ENCODE peak calls at places on chromosomes 2 and 18, in six cellular contexts. E is H1, C is IMR-90, S is H9, I is mesenchymal stem cell, Y is trophoblast cell. N is an unnamed sample.

GRCh38 chr2:120005834-120006521 is 6.9 kb upstream of the EPB41L5 start:
- DNase-seq in S (no peak), E (no peak), C (no peak), Y (no peak), I (no peak), N (no peak)

GRCh38 chr2:167331636-167332232 is 443.5 kb downstream of the XIRP2 start:
- DNase-seq in Y (no peak), C (no peak), I (no peak), E (peak; percentile 77), S (peak; percentile 85), N (peak; percentile 70)

GRCh38 chr2:215931256-215931903 is 82.0 kb downstream of the MREG start:
- DNase-seq in Y (peak; percentile 94), E (no peak), S (no peak), I (peak; percentile 84), C (peak; percentile 83), N (peak; percentile 84)

GRCh38 chr2:135164431-135164830 is 112.3 kb downstream of the RAB3GAP1 start:
- DNase-seq in S (no peak), I (peak; percentile 38), Y (peak; percentile 91), E (no peak), C (peak; percentile 89), N (no peak)

GRCh38 chr2:140063356-140063755 is 1283.2 kb upstream of the NXPH2 start:
- DNase-seq in C (no peak), E (no peak), I (no peak), S (no peak), Y (no peak), N (no peak)

GRCh38 chr2:10267551-10268465 is 34.9 kb upstream of the HPCAL1 start:
- DNase-seq in C (no peak), S (peak; percentile 61), I (no peak), E (no peak), Y (peak; percentile 10), N (no peak)

GRCh38 chr18:70279470-70279869 is 9.4 kb upstream of the SOCS6 start:
- DNase-seq in S (no peak), Y (peak; percentile 31), I (no peak), E (no peak), C (peak; percentile 22), N (no peak)

GRCh38 chr2:85713836-85714235 is 19.7 kb downstream of the GNLY start:
- DNase-seq in S (peak; percentile 17), I (no peak), E (no peak), C (no peak), Y (no peak), N (no peak)

GRCh38 chr2:86764661-86765307 is 25.9 kb downstream of the CD8A start:
- DNase-seq in S (no peak), Y (peak; percentile 78), E (no peak), I (peak; percentile 63), C (peak; percentile 49), N (peak; percentile 26)

GRCh38 chr2:217399288-217399687 is 539.4 kb upstream of the TNP1 start:
- DNase-seq in Y (no peak), C (peak; percentile 88), E (no peak), S (no peak), I (no peak), N (no peak)

GRCh38 chr2:226891780-226892590 is 56.1 kb downstream of the RHBDD1 start:
- DNase-seq in C (peak; percentile 92), S (no peak), Y (peak; percentile 81), I (peak; percentile 57), E (no peak), N (no peak)

GRCh38 chr2:158305501-158305900 is 151.1 kb downstream of the CCDC148 start:
- DNase-seq in I (no peak), S (no peak), E (no peak), Y (peak; percentile 31), C (no peak), N (no peak)

GRCh38 chr2:14752294-14752693 is 119.8 kb downstream of the LRATD1 start:
- DNase-seq in Y (no peak), S (no peak), C (no peak), I (no peak), E (no peak), N (no peak)

GRCh38 chr2:139260052-139260430 is 479.9 kb upstream of the NXPH2 start:
- DNase-seq in Y (no peak), I (no peak), C (no peak), E (no peak), S (no peak), N (no peak)

GRCh38 chr2:112010751-112011150 is 44.3 kb upstream of the TMEM87B start:
- DNase-seq in I (no peak), E (no peak), S (no peak), Y (no peak), C (no peak), N (no peak)

GRCh38 chr18:2324459-2324858 is 246.8 kb downstream of the METTL4 start:
- DNase-seq in C (no peak), I (no peak), Y (no peak), E (no peak), S (no peak), N (no peak)

GRCh38 chr2:52128081-52128480 is 1096.1 kb upstream of the NRXN1 start:
- DNase-seq in S (no peak), E (no peak), I (peak; percentile 37), C (peak; percentile 18), Y (no peak), N (no peak)

GRCh38 chr2:33336036-33336625 is 140.3 kb upstream of the RASGRP3 start:
- DNase-seq in I (no peak), S (no peak), Y (no peak), C (no peak), E (no peak), N (no peak)

GRCh38 chr2:10497797-10498251 is 49.7 kb upstream of the ODC1 start:
- DNase-seq in E (no peak), S (no peak), C (peak; percentile 83), I (peak; percentile 83), Y (peak; percentile 92), N (no peak)

GRCh38 chr18:38940863-38941531 is 1375.4 kb upstream of the CELF4 start:
- DNase-seq in S (no peak), I (peak; percentile 89), Y (peak; percentile 95), C (peak; percentile 53), E (no peak), N (no peak)

GRCh38 chr2:206863196-206863595 is 76.1 kb upstream of the CPO start:
- DNase-seq in E (no peak), Y (no peak), C (no peak), I (no peak), S (no peak), N (no peak)

DNA sequence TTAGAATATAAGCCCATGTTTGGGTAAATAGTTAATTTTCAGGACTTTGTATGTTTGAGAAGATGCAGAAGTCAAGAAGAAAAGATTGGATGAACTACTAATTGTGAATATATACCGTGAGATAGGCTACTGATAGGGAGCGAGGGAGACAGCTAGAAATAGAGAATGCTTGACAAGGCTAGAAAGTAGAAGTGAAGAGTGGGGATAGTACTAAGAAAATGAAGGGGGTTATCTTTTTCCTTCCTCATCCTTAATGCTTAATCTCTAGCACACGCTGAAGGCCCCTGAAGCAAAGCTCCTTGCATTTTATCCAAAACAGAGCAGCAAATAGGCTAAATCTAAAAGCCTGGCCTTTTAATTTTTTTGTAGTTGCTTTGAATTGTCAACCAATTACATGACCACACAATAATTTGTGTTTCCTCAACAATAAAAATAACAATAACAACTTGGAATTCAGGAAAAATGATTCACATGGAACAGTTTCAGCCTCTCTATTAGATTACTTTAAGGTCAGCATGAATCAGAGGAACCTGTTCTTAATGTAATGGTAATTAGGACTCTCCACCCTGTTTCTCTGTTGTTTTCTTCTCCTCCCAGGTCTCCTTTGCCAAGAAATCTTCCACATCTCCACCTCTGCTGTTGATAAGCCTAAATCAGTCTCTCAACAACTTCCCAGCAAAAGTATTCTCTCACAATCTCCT is 1071.3 kb upstream of the ZEB2 start:
- DNase-seq in S (no peak), E (no peak), Y (no peak), I (no peak), C (no peak), N (no peak)
- H2AFZ ChIP-seq in S (no peak overlapping the region), E (no peak overlapping the region), Y (no peak overlapping the region), I (no peak overlapping the region), C (no peak overlapping the region), N (peak overlapping the region; percentile 32)

GRCh38 chr2:64063454-64063853 is 44.2 kb upstream of the VPS54 start:
- DNase-seq in S (no peak), C (no peak), E (no peak), I (no peak), Y (no peak), N (no peak)

GRCh38 chr2:64067326-64067725 is 48.1 kb upstream of the VPS54 start:
- DNase-seq in Y (no peak), I (no peak), C (no peak), E (no peak), S (no peak), N (no peak)

GRCh38 chr2:64062840-64063239 is 43.6 kb upstream of the VPS54 start:
- DNase-seq in Y (peak; percentile 54), C (peak; percentile 82), I (peak; percentile 44), S (no peak), E (no peak), N (no peak)

GRCh38 chr2:64065516-64065915 is 46.3 kb upstream of the VPS54 start:
- DNase-seq in Y (peak; percentile 86), C (no peak), I (no peak), S (no peak), E (no peak), N (no peak)

GRCh38 chr2:64063924-64064331 is 44.7 kb upstream of the VPS54 start:
- DNase-seq in C (peak; percentile 82), E (no peak), S (peak; percentile 58), I (peak; percentile 70), Y (no peak), N (no peak)
- H2BK120ac ChIP-seq in C (peak overlapping the region; percentile 38), E (no peak overlapping the region), S (no peak overlapping the region), I (no peak overlapping the region), Y (no peak overlapping the region), N (no peak overlapping the region)

GRCh38 chr2:208296610-208297009 is 30.6 kb downstream of the PIKFYVE start:
- DNase-seq in Y (no peak), I (no peak), C (no peak), S (no peak), E (no peak), N (no peak)

GRCh38 chr2:208295834-208296233 is 29.8 kb downstream of the PIKFYVE start:
- DNase-seq in E (no peak), C (no peak), I (no peak), S (no peak), Y (no peak), N (no peak)

DNA sequence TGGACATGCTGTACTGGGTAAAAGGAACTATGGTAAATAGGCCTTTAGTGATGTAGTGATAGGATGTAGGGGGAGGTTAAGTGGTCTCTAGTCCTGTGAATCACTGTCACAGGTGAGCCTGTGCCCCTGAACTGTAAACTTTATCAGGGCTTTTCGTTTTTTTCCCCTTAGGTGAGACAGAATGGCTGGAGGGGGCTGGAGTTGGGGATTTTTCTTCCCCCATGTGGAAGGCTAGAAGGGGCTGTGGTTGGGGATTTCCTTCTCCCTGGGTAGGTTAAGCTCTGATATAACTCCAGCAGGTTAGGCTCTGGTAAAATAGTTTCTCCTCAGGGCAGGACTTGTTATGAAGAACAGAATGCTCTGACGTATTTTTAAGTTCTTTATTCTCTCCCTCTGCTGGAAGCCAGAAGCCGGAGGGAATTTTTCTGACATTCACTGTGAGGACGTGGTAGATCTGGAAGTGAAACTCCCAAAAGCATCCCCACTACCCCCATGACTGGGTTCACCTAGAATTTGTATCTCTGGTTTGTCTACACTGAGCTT is 28.5 kb downstream of the PIKFYVE start:
- DNase-seq in S (no peak), Y (peak; percentile 8), E (no peak), C (no peak), I (no peak), N (no peak)
- H3K4me1 ChIP-seq in S (no peaks in the 10 kb centered on the region), Y (no peaks in the 10 kb centered on the region), E (no peaks in the 10 kb centered on the region), C (no peaks in the 10 kb centered on the region), I (no peaks in the 10 kb centered on the region), N (no peaks in the 10 kb centered on the region)

DNA sequence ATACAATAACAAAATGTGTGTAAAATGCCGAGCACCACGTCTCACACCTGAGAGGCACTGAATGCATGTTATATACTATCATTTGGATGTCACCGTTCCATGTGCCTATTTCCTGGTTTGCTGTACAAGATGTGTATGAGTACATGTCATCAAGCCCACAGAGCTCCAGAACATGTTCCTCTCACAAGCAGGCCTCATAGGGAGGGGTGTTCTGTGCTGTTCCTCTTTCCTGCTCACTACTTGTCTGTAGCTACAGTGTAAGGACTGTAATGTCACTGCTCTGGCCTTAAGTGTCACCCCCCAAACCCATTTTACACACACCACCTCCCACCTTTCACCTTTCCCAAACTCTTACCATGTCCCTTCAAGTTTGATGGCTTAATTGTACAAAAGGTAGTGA is 1.8 kb downstream of the AFF3 start:
- DNase-seq in Y (no peak), S (no peak), I (no peak), E (no peak), C (no peak), N (no peak)
- H2AFZ ChIP-seq in Y (no peak overlapping the region), S (no peak overlapping the region), I (no peak overlapping the region), E (no peak overlapping the region), C (no peak overlapping the region), N (no peak overlapping the region)

N was measured in neuronal stem cell.